ENCODE peak calls at places on chromosomes 2 and 18, in five cellular contexts. One of them, this sample, is unnamed.

GRCh38 chr2:188734688-188735087 is 239.5 kb upstream of the COL3A1 start:
- DNase-seq in activated T-cell treated with anti-CD3 and anti-CD28 coated beads for 1 hour: no peak
- DNase-seq in mucosa of gallbladder: no peak
- DNase-seq in left ventricle myocardium superior: no peak
- DNase-seq in DMS153: no peak
- DNase-seq in this sample: no peak

GRCh38 chr2:30147196-30147714 is 448 bp downstream of the YPEL5 start:
- DNase-seq in activated T-cell treated with anti-CD3 and anti-CD28 coated beads for 1 hour: peak; percentile 11
- DNase-seq in mucosa of gallbladder: no peak
- DNase-seq in left ventricle myocardium superior: no peak
- DNase-seq in DMS153: no peak
- DNase-seq in this sample: no peak

GRCh38 chr2:71457123-71457958 is 4.0 kb downstream of the DYSF start:
- DNase-seq in activated T-cell treated with anti-CD3 and anti-CD28 coated beads for 1 hour: no peak
- DNase-seq in mucosa of gallbladder: peak; percentile 3
- DNase-seq in left ventricle myocardium superior: no peak
- DNase-seq in DMS153: no peak
- DNase-seq in this sample: no peak

GRCh38 chr18:55416791-55417190 is 171.2 kb downstream of the TCF4 start:
- DNase-seq in activated T-cell treated with anti-CD3 and anti-CD28 coated beads for 1 hour: no peak
- DNase-seq in mucosa of gallbladder: no peak
- DNase-seq in left ventricle myocardium superior: no peak
- DNase-seq in DMS153: no peak
- DNase-seq in this sample: no peak

GRCh38 chr2:212288308-212288707 is 250.3 kb downstream of the ERBB4 start:
- DNase-seq in activated T-cell treated with anti-CD3 and anti-CD28 coated beads for 1 hour: no peak
- DNase-seq in mucosa of gallbladder: no peak
- DNase-seq in left ventricle myocardium superior: no peak
- DNase-seq in DMS153: no peak
- DNase-seq in this sample: no peak

GRCh38 chr2:121707344-121707919 is 29.2 kb downstream of the NIFK start:
- DNase-seq in activated T-cell treated with anti-CD3 and anti-CD28 coated beads for 1 hour: no peak
- DNase-seq in mucosa of gallbladder: no peak
- DNase-seq in left ventricle myocardium superior: no peak
- DNase-seq in DMS153: peak; percentile 48
- DNase-seq in this sample: no peak

GRCh38 chr18:63395503-63395902 is 26.8 kb downstream of the VPS4B start:
- DNase-seq in activated T-cell treated with anti-CD3 and anti-CD28 coated beads for 1 hour: no peak
- DNase-seq in mucosa of gallbladder: no peak
- DNase-seq in left ventricle myocardium superior: no peak
- DNase-seq in DMS153: no peak
- DNase-seq in this sample: no peak

GRCh38 chr18:21167641-21168372 is 56.2 kb upstream of the ROCK1 start:
- DNase-seq in activated T-cell treated with anti-CD3 and anti-CD28 coated beads for 1 hour: no peak
- DNase-seq in mucosa of gallbladder: peak; percentile 37
- DNase-seq in left ventricle myocardium superior: no peak
- DNase-seq in DMS153: peak; percentile 98
- DNase-seq in this sample: peak; percentile 94

GRCh38 chr2:125168442-125168841 is 1143.4 kb downstream of the CNTNAP5 start:
- DNase-seq in activated T-cell treated with anti-CD3 and anti-CD28 coated beads for 1 hour: no peak
- DNase-seq in mucosa of gallbladder: no peak
- DNase-seq in left ventricle myocardium superior: no peak
- DNase-seq in DMS153: no peak
- DNase-seq in this sample: no peak

GRCh38 chr2:68779595-68779994 is 45.0 kb downstream of the ARHGAP25 start:
- DNase-seq in activated T-cell treated with anti-CD3 and anti-CD28 coated beads for 1 hour: no peak
- DNase-seq in mucosa of gallbladder: no peak
- DNase-seq in left ventricle myocardium superior: no peak
- DNase-seq in DMS153: no peak
- DNase-seq in this sample: no peak

GRCh38 chr18:46393230-46393629 is 263.8 kb downstream of the LOXHD1 start:
- DNase-seq in activated T-cell treated with anti-CD3 and anti-CD28 coated beads for 1 hour: no peak
- DNase-seq in mucosa of gallbladder: no peak
- DNase-seq in left ventricle myocardium superior: no peak
- DNase-seq in DMS153: no peak
- DNase-seq in this sample: no peak

GRCh38 chr18:21735452-21736015 is 5.1 kb upstream of the MIB1 start:
- DNase-seq in activated T-cell treated with anti-CD3 and anti-CD28 coated beads for 1 hour: peak; percentile 22
- DNase-seq in mucosa of gallbladder: peak; percentile 67
- DNase-seq in left ventricle myocardium superior: peak; percentile 38
- DNase-seq in DMS153: peak; percentile 45
- DNase-seq in this sample: no peak

GRCh38 chr2:177165103-177165583 is 47.5 kb upstream of the HNRNPA3 start:
- DNase-seq in activated T-cell treated with anti-CD3 and anti-CD28 coated beads for 1 hour: no peak
- DNase-seq in mucosa of gallbladder: peak; percentile 38
- DNase-seq in left ventricle myocardium superior: peak; percentile 42
- DNase-seq in DMS153: peak; percentile 25
- DNase-seq in this sample: peak; percentile 65

GRCh38 chr2:240875228-240876034 is 6.8 kb downstream of the AGXT start:
- DNase-seq in activated T-cell treated with anti-CD3 and anti-CD28 coated beads for 1 hour: no peak
- DNase-seq in mucosa of gallbladder: no peak
- DNase-seq in left ventricle myocardium superior: no peak
- DNase-seq in DMS153: no peak
- DNase-seq in this sample: no peak

GRCh38 chr2:203659650-203660049 is 46.8 kb upstream of the CD28 start:
- DNase-seq in activated T-cell treated with anti-CD3 and anti-CD28 coated beads for 1 hour: no peak
- DNase-seq in mucosa of gallbladder: no peak
- DNase-seq in left ventricle myocardium superior: no peak
- DNase-seq in DMS153: no peak
- DNase-seq in this sample: no peak

GRCh38 chr2:10258326-10258725 is 44.4 kb upstream of the HPCAL1 start:
- DNase-seq in activated T-cell treated with anti-CD3 and anti-CD28 coated beads for 1 hour: no peak
- DNase-seq in mucosa of gallbladder: no peak
- DNase-seq in left ventricle myocardium superior: peak; percentile 5
- DNase-seq in DMS153: no peak
- DNase-seq in this sample: no peak

GRCh38 chr2:238988752-238989151 is 140.9 kb downstream of the TWIST2 start:
- DNase-seq in activated T-cell treated with anti-CD3 and anti-CD28 coated beads for 1 hour: no peak
- DNase-seq in mucosa of gallbladder: no peak
- DNase-seq in left ventricle myocardium superior: no peak
- DNase-seq in DMS153: no peak
- DNase-seq in this sample: no peak

GRCh38 chr2:106160786-106161261 is 33.3 kb downstream of the UXS1 start:
- DNase-seq in activated T-cell treated with anti-CD3 and anti-CD28 coated beads for 1 hour: no peak
- DNase-seq in mucosa of gallbladder: no peak
- DNase-seq in left ventricle myocardium superior: no peak
- DNase-seq in DMS153: no peak
- DNase-seq in this sample: no peak

GRCh38 chr2:127083819-127084503 is 23.0 kb downstream of the BIN1 start:
- DNase-seq in activated T-cell treated with anti-CD3 and anti-CD28 coated beads for 1 hour: no peak
- DNase-seq in mucosa of gallbladder: peak; percentile 84
- DNase-seq in left ventricle myocardium superior: peak; percentile 78
- DNase-seq in DMS153: no peak
- DNase-seq in this sample: no peak

GRCh38 chr18:79245517-79246001 is 150.2 kb upstream of the NFATC1 start:
- DNase-seq in activated T-cell treated with anti-CD3 and anti-CD28 coated beads for 1 hour: no peak
- DNase-seq in mucosa of gallbladder: no peak
- DNase-seq in left ventricle myocardium superior: no peak
- DNase-seq in DMS153: peak; percentile 11
- DNase-seq in this sample: no peak

GRCh38 chr2:60553992-60554648 is 666 bp upstream of the BCL11A start:
- DNase-seq in activated T-cell treated with anti-CD3 and anti-CD28 coated beads for 1 hour: no peak
- DNase-seq in mucosa of gallbladder: peak; percentile 26
- DNase-seq in left ventricle myocardium superior: peak; percentile 69
- DNase-seq in DMS153: no peak
- DNase-seq in this sample: peak; percentile 38

GRCh38 chr2:26008851-26009566 is 24.9 kb upstream of the RAB10 start:
- DNase-seq in activated T-cell treated with anti-CD3 and anti-CD28 coated beads for 1 hour: no peak
- DNase-seq in mucosa of gallbladder: peak; percentile 65
- DNase-seq in left ventricle myocardium superior: peak; percentile 45
- DNase-seq in DMS153: no peak
- DNase-seq in this sample: no peak

GRCh38 chr2:101362777-101363176 is 24.5 kb downstream of the CREG2 start:
- DNase-seq in activated T-cell treated with anti-CD3 and anti-CD28 coated beads for 1 hour: no peak
- DNase-seq in mucosa of gallbladder: no peak
- DNase-seq in left ventricle myocardium superior: no peak
- DNase-seq in DMS153: no peak
- DNase-seq in this sample: no peak

GRCh38 chr18:21597616-21598015 is 2.9 kb downstream of the ESCO1 start:
- DNase-seq in activated T-cell treated with anti-CD3 and anti-CD28 coated beads for 1 hour: no peak
- DNase-seq in mucosa of gallbladder: no peak
- DNase-seq in left ventricle myocardium superior: no peak
- DNase-seq in DMS153: no peak
- DNase-seq in this sample: no peak

GRCh38 chr2:67277450-67277849 is 119.7 kb upstream of the ETAA1 start:
- DNase-seq in activated T-cell treated with anti-CD3 and anti-CD28 coated beads for 1 hour: no peak
- DNase-seq in mucosa of gallbladder: peak; percentile 77
- DNase-seq in left ventricle myocardium superior: no peak
- DNase-seq in DMS153: no peak
- DNase-seq in this sample: no peak

GRCh38 chr2:149033716-149034115 is 4.8 kb upstream of the LYPD6B start:
- DNase-seq in activated T-cell treated with anti-CD3 and anti-CD28 coated beads for 1 hour: no peak
- DNase-seq in mucosa of gallbladder: peak; percentile 51
- DNase-seq in left ventricle myocardium superior: no peak
- DNase-seq in DMS153: peak; percentile 91
- DNase-seq in this sample: peak; percentile 45

GRCh38 chr2:160471950-160472349 is 21.7 kb downstream of the RBMS1 start:
- DNase-seq in activated T-cell treated with anti-CD3 and anti-CD28 coated beads for 1 hour: no peak
- DNase-seq in mucosa of gallbladder: no peak
- DNase-seq in left ventricle myocardium superior: no peak
- DNase-seq in DMS153: no peak
- DNase-seq in this sample: no peak

GRCh38 chr2:32064021-32064678 is 794 bp downstream of the SPAST start:
- DNase-seq in activated T-cell treated with anti-CD3 and anti-CD28 coated beads for 1 hour: no peak
- DNase-seq in mucosa of gallbladder: no peak
- DNase-seq in left ventricle myocardium superior: no peak
- DNase-seq in DMS153: no peak
- DNase-seq in this sample: peak; percentile 23

GRCh38 chr2:96802281-96802595 is 13.8 kb upstream of the CNNM3 start:
- DNase-seq in activated T-cell treated with anti-CD3 and anti-CD28 coated beads for 1 hour: no peak
- DNase-seq in mucosa of gallbladder: no peak
- DNase-seq in left ventricle myocardium superior: no peak
- DNase-seq in DMS153: no peak
- DNase-seq in this sample: no peak

GRCh38 chr2:210169871-210170441 is 1.3 kb downstream of the KANSL1L start:
- DNase-seq in activated T-cell treated with anti-CD3 and anti-CD28 coated beads for 1 hour: no peak
- DNase-seq in mucosa of gallbladder: no peak
- DNase-seq in left ventricle myocardium superior: no peak
- DNase-seq in DMS153: no peak
- DNase-seq in this sample: no peak

GRCh38 chr18:50051288-50051687 is 143.7 kb downstream of the MYO5B start:
- DNase-seq in activated T-cell treated with anti-CD3 and anti-CD28 coated beads for 1 hour: no peak
- DNase-seq in mucosa of gallbladder: no peak
- DNase-seq in left ventricle myocardium superior: no peak
- DNase-seq in DMS153: no peak
- DNase-seq in this sample: no peak

GRCh38 chr2:10982931-10983701 is 71.4 kb downstream of the KCNF1 start:
- DNase-seq in activated T-cell treated with anti-CD3 and anti-CD28 coated beads for 1 hour: no peak
- DNase-seq in mucosa of gallbladder: no peak
- DNase-seq in left ventricle myocardium superior: peak; percentile 79
- DNase-seq in DMS153: no peak
- DNase-seq in this sample: no peak

GRCh38 chr18:29874519-29875098 is 1167.9 kb downstream of the DSC3 start:
- DNase-seq in activated T-cell treated with anti-CD3 and anti-CD28 coated beads for 1 hour: no peak
- DNase-seq in mucosa of gallbladder: no peak
- DNase-seq in left ventricle myocardium superior: no peak
- DNase-seq in DMS153: no peak
- DNase-seq in this sample: peak; percentile 50

GRCh38 chr18:54531402-54532065 is 59.5 kb upstream of the DYNAP start:
- DNase-seq in activated T-cell treated with anti-CD3 and anti-CD28 coated beads for 1 hour: no peak
- DNase-seq in mucosa of gallbladder: no peak
- DNase-seq in left ventricle myocardium superior: no peak
- DNase-seq in DMS153: no peak
- DNase-seq in this sample: no peak

This sample was measured in NCI-H1092 treated with DMSO at 0.1 percent for 48 hours.